ENCODE peak calls at places on chromosomes 13 and 19, in six cellular contexts. C, H, D, L, N and G are unnamed samples.

GRCh38 chr13:32031025-32031814 is at the start of gene FRY:
- DNase-seq in N (peak), L (peak), H (peak), D (peak), C (peak), G (peak)

GRCh38 chr19:2309734-2310362 is 1.9 kb upstream of the LINGO3 start:
- DNase-seq in C (no peak), N (no peak), L (no peak), D (peak), H (no peak), G (no peak)

GRCh38 chr13:20412761-20413355 is 112.8 kb downstream of the CRYL1 start:
- DNase-seq in L (no peak), H (peak), D (no peak), C (no peak), N (no peak), G (no peak)

GRCh38 chr13:52459668-52460067 is 4.4 kb downstream of the CKAP2 start:
- DNase-seq in L (no peak), H (no peak), C (no peak), N (peak), D (no peak), G (no peak)

GRCh38 chr19:813359-814107 is 8.2 kb downstream of the PLPPR3 start:
- DNase-seq in C (no peak), L (no peak), D (no peak), N (no peak), H (no peak), G (no peak)

GRCh38 chr19:55389386-55390317 is 3.9 kb downstream of the RPL28 start:
- DNase-seq in H (no peak), L (no peak), D (no peak), C (no peak), N (no peak), G (no peak)

GRCh38 chr13:19154843-19155242 is 26.8 kb downstream of the TUBA3C start:
- DNase-seq in C (no peak), N (no peak), H (no peak), D (no peak), L (no peak), G (no peak)

GRCh38 chr13:44969858-44970484 is 19.3 kb downstream of the NUFIP1 start:
- DNase-seq in D (no peak), N (peak), H (no peak), C (peak), L (no peak), G (peak)

GRCh38 chr19:14979136-14979497 is 547 bp downstream of the SLC1A6 start:
- DNase-seq in H (peak), D (no peak), L (no peak), C (no peak), N (no peak), G (no peak)

GRCh38 chr13:89925107-89925506 is 1422.4 kb upstream of the MIR17HG start:
- DNase-seq in C (peak), N (peak), D (peak), L (peak), H (no peak), G (peak)

GRCh38 chr13:91398413-91399188 is at the start of gene GPC5:
- DNase-seq in L (peak), D (peak), C (peak), N (peak), H (peak), G (peak)

GRCh38 chr19:52451241-52451640 is 2.1 kb upstream of the ZNF578 start:
- DNase-seq in H (no peak), D (no peak), N (no peak), L (no peak), C (no peak), G (no peak)

GRCh38 chr13:109439813-109440212 is 346.6 kb downstream of the IRS2 start:
- DNase-seq in C (no peak), D (no peak), L (no peak), H (no peak), N (no peak), G (no peak)

GRCh38 chr19:52270266-52270885 is 989 bp downstream of the ZNF766 start:
- DNase-seq in N (no peak), L (peak), H (no peak), D (peak), C (no peak), G (peak)

GRCh38 chr13:70964124-70964523 is 855.9 kb upstream of the KLHL1 start:
- DNase-seq in D (peak), L (peak), H (no peak), N (no peak), C (peak), G (no peak)

GRCh38 chr19:1513492-1514294 is 874 bp upstream of the ADAMTSL5 start:
- DNase-seq in N (peak), L (peak), H (peak), C (no peak), D (peak), G (peak)

GRCh38 chr19:19900124-19900523 is 622 bp upstream of the ZNF93 start:
- DNase-seq in H (no peak), L (peak), N (peak), D (no peak), C (no peak), G (no peak)

GRCh38 chr19:1315470-1316166 is 29.9 kb downstream of the EFNA2 start:
- DNase-seq in N (peak), D (peak), C (no peak), L (peak), H (peak), G (peak)

GRCh38 chr13:76991432-76991795 is 467 bp upstream of the CLN5 start:
- DNase-seq in L (no peak), D (no peak), C (no peak), H (no peak), N (no peak), G (no peak)

GRCh38 chr19:53466726-53467125 is 807 bp upstream of the ZNF813 start:
- DNase-seq in C (no peak), H (peak), D (no peak), L (no peak), N (no peak), G (no peak)

GRCh38 chr13:19345916-19346422 is 164.3 kb upstream of the TUBA3C start:
- DNase-seq in D (no peak), H (no peak), L (no peak), N (no peak), C (no peak), G (no peak)

GRCh38 chr19:53254451-53255341 is at the start of gene ZNF677:
- DNase-seq in N (peak), H (peak), C (no peak), L (no peak), D (peak), G (peak)

GRCh38 chr13:26200811-26201210 is 21.3 kb downstream of the RNF6 start:
- DNase-seq in C (no peak), D (no peak), H (no peak), N (no peak), L (no peak), G (no peak)

GRCh38 chr19:3146677-3147100 is 10.9 kb downstream of the GNA15 start:
- DNase-seq in H (peak), C (peak), L (peak), N (no peak), D (peak), G (peak)

GRCh38 chr13:101520672-101521071 is 68.2 kb downstream of the ITGBL1 start:
- DNase-seq in D (no peak), N (peak), C (no peak), L (no peak), H (no peak), G (no peak)

GRCh38 chr13:111166882-111167281 is 51.8 kb downstream of the ARHGEF7 start:
- DNase-seq in H (no peak), N (no peak), L (no peak), C (no peak), D (no peak), G (no peak)

GRCh38 chr19:16335226-16335625 is 10.6 kb downstream of the KLF2 start:
- DNase-seq in D (no peak), C (no peak), L (no peak), H (no peak), N (no peak), G (no peak)

GRCh38 chr13:20142927-20143480 is 17.8 kb downstream of the GJA3 start:
- DNase-seq in H (no peak), L (no peak), C (no peak), D (no peak), N (no peak), G (no peak)

GRCh38 chr19:56837492-56837891 is 3.0 kb downstream of the PEG3 start:
- DNase-seq in D (peak), H (no peak), N (peak), L (no peak), C (peak), G (no peak)
- TF ChIP-seq CTCF in D (peak), H (no peak), N (peak), L (no peak), C (peak), G (no peak)

GRCh38 chr19:4557186-4557970 is 2.1 kb downstream of the SEMA6B start:
- DNase-seq in C (no peak), D (no peak), H (peak), L (peak), N (no peak), G (peak)
- TF ChIP-seq CTCF in C (peak), D (peak), H (peak), L (no peak), N (peak), G (no peak)

GRCh38 chr19:5969476-5969875 is 8.5 kb downstream of the RANBP3 start:
- DNase-seq in D (no peak), C (no peak), H (no peak), N (no peak), L (no peak), G (no peak)

GRCh38 chr19:5967571-5967970 is 10.4 kb downstream of the RANBP3 start:
- DNase-seq in N (no peak), L (no peak), C (no peak), H (no peak), D (no peak), G (no peak)

GRCh38 chr19:5966941-5967340 is 11.0 kb downstream of the RANBP3 start:
- DNase-seq in C (no peak), N (no peak), D (no peak), L (no peak), H (no peak), G (no peak)

GRCh38 chr19:5968431-5969373 is 9.2 kb downstream of the RANBP3 start:
- DNase-seq in L (no peak), H (peak), N (no peak), C (peak), D (no peak), G (no peak)

GRCh38 chr19:5967994-5968430 is 9.9 kb downstream of the RANBP3 start:
- DNase-seq in L (peak), D (peak), H (peak), N (peak), C (peak), G (peak)
- TF ChIP-seq CTCF in L (peak), D (peak), H (peak), N (peak), C (peak), G (peak)

GRCh38 chr13:38046049-38046376 is 176.4 kb upstream of the TRPC4 start:
- DNase-seq in L (no peak), N (no peak), H (no peak), C (no peak), D (no peak), G (no peak)
- TF ChIP-seq CTCF in L (no peak), N (no peak), H (no peak), C (no peak), D (no peak), G (no peak)

GRCh38 chr13:72567566-72567965 is 159.9 kb downstream of the MZT1 start:
- DNase-seq in H (peak), N (no peak), D (no peak), C (no peak), L (no peak), G (no peak)
- TF ChIP-seq CTCF in H (peak), N (no peak), D (peak), C (no peak), L (no peak), G (no peak)

GRCh38 chr19:39752795-39753194 is 15.0 kb upstream of the CLC start:
- DNase-seq in N (no peak), C (no peak), H (no peak), D (no peak), L (no peak), G (no peak)

GRCh38 chr19:39745645-39746044 is 7.8 kb upstream of the CLC start:
- DNase-seq in C (no peak), H (no peak), L (no peak), N (no peak), D (no peak), G (no peak)

GRCh38 chr19:39752390-39752789 is 14.6 kb upstream of the CLC start:
- DNase-seq in C (no peak), N (no peak), L (no peak), H (no peak), D (no peak), G (no peak)

DNA sequence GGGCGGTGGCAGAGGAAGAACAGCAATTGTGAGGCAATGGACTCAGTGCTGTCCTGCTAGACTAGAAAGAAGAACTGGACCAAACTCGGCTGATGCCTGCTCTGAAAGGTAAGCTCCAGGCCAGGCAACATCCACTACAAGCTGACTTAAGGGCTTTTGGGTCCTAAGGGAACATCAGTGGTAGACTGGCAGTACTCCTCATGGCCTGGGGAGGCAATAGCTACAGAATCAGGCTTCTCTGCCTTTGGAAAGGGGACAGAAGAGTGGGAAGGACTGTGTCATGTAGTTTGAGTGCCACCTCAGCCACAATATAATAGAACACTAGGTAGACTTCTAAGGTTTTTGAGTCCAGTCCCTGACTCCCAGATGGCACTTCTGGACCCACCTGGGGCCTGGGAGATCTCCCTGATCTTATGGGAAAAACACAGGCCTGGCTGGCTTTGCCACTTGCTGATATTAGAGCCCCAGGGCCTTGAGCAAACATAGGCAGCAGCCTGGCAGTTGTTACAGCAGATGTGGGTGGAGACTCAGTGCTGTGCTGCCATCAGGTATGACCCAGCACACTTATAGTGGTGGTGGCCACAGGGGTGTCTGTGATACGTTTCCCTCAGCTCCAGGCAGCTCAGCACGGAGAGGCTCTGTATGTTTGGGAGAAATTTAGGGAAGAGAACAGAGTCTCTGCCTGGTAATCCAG is 9.2 kb upstream of the CLC start:
- DNase-seq in L (no peak), C (no peak), H (no peak), D (no peak), N (no peak), G (no peak)
- TF ChIP-seq CTCF in L (no peak), C (no peak), H (peak), D (no peak), N (no peak), G (no peak)

DNA sequence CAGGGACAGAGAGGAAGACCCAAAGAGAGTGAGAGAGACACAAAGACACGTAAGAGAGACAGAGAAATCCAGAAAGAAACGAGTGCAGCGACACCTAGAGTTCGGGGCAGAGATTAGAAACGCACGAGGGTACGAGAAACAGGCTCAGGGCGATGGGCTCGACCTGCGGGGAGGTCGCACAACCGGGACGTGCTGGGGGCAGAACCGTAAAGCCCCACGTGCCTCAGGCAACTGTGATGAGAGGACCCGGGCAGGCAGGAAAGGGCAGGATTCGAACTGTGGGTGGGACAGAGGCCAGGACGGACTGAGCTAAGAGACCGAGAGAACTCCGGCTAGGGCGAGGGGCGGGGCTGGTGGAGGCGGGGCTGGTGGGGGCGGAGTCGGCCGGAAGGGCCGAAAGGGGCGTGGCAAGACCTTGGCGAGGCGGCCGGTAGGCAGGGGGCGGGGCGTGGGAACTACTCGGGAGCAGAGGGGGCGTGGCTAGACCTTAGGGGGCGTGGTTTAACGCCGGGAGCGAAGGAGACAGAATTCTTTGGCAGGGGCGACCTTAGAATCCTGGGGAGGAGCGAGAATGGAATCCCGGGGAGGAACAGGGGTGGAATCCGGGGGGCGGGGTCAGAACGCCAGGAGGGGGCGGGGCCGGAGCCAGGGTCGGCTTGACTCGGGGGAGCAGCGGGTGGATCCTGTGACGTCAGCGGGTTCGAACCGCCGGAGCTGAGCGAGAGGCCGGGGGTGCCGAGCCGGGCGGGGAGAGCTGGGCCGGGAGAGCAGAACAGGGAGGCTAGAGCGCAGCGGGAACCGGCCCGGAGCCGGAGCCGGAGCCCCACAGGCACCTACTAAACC is at the start of gene NECTIN2:
- DNase-seq in N (peak), L (peak), C (peak), H (peak), D (peak), G (peak)
- TF ChIP-seq CTCF in N (peak), L (peak), C (peak), H (peak), D (peak), G (peak)

GRCh38 chr13:94800423-94800822 is 88.1 kb upstream of the SOX21 start:
- DNase-seq in C (no peak), H (no peak), D (no peak), N (no peak), L (no peak), G (no peak)
- TF ChIP-seq CTCF in C (no peak), H (peak), D (no peak), N (no peak), L (no peak), G (no peak)

GRCh38 chr19:33310606-33311325 is 8.4 kb upstream of the CEBPA start:
- DNase-seq in N (no peak), H (no peak), D (no peak), C (no peak), L (no peak), G (no peak)
- TF ChIP-seq CTCF in N (no peak), H (no peak), D (no peak), C (no peak), L (no peak), G (no peak)

DNA sequence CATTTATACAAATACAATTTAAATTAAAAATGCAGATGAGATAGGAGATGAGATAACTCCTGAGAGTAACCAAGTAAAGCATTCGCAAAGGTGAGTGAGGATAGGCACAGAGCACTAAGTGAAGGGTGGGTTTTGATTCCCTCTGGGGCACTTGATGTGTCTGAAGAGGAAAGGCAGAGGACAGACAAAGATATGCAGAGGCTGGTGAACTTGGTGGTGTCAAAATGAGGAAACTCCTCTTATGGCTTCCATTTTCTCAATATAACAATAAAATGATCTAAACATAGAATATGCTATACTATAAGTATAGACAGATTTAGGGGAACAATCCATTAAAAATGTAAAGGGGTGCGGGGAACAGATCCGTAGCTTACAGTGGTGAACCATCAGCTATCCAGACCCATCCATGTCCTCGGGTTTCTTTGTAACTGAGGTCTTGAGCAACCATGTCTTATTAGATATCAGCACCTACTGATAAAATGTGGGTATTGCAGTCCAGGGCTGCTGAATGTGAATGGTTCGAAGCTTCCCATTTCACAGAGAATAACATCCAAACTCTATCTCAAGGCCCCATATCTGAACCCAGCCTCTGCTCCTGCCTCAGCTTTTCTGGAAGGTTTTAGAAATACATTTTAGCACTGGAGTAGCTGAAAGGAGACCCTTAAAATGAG is 73.9 kb upstream of the SLC10A2 start:
- DNase-seq in D (peak), H (peak), N (no peak), L (peak), C (peak), G (no peak)
- TF ChIP-seq CTCF in D (peak), H (peak), N (peak), L (no peak), C (peak), G (peak)